ENCODE peak calls at places on chromosomes 6 and 20, in nine cellular contexts. S is HCT116, W is OCI-LY7, K is hepatocyte, D is GM23338, Z is MM.1S, B is neural progenitor cell, V is PC-3, E is SK-N-SH. X is an unnamed sample.

GRCh38 chr6:144352310-144352709 is 67.2 kb downstream of the UTRN start:
- DNase-seq in S (no peak), V (no peak), D (no peak), Z (no peak), K (no peak), W (peak; percentile 70), E (no peak), B (no peak), X (no peak)

GRCh38 chr6:29631860-29632731 is 887 bp downstream of the GABBR1 start:
- DNase-seq in D (peak; percentile 72), V (peak; percentile 10), W (peak; percentile 63), B (peak; percentile 78), Z (peak; percentile 53), K (peak; percentile 78), S (no peak), E (peak; percentile 88), X (peak; percentile 58)

GRCh38 chr6:138546733-138547185 is 47.5 kb upstream of the NHSL1 start:
- DNase-seq in S (no peak), E (no peak), D (no peak), Z (no peak), W (no peak), K (peak; percentile 6), B (no peak), V (peak; percentile 13), X (peak; percentile 33)

GRCh38 chr6:149190228-149190831 is 127.2 kb upstream of the TAB2 start:
- DNase-seq in W (peak; percentile 63), K (no peak), S (no peak), E (no peak), D (peak; percentile 85), B (peak; percentile 11), V (peak; percentile 39), Z (peak; percentile 70), X (peak; percentile 5)

GRCh38 chr6:42509765-42510164 is 54.1 kb upstream of the UBR2 start:
- DNase-seq in Z (no peak), K (no peak), B (no peak), S (no peak), E (no peak), D (no peak), W (no peak), V (peak; percentile 12), X (no peak)

GRCh38 chr20:24983896-24984295 is 8.7 kb downstream of the APMAP start:
- DNase-seq in W (no peak), Z (no peak), S (no peak), B (no peak), D (no peak), K (no peak), V (no peak), E (no peak), X (no peak)

GRCh38 chr20:19081937-19082336 is 130.5 kb upstream of the SLC24A3 start:
- DNase-seq in V (no peak), Z (no peak), E (no peak), K (no peak), S (no peak), D (no peak), W (no peak), B (no peak), X (no peak)

GRCh38 chr20:32841632-32842031 is 17.1 kb upstream of the EFCAB8 start:
- DNase-seq in V (no peak), W (no peak), B (no peak), E (no peak), S (no peak), D (no peak), Z (no peak), K (no peak), X (no peak)

GRCh38 chr20:40703981-40704530 is 15.0 kb upstream of the MAFB start:
- DNase-seq in W (no peak), S (no peak), Z (no peak), V (no peak), E (no peak), B (no peak), K (no peak), D (no peak), X (no peak)

DNA sequence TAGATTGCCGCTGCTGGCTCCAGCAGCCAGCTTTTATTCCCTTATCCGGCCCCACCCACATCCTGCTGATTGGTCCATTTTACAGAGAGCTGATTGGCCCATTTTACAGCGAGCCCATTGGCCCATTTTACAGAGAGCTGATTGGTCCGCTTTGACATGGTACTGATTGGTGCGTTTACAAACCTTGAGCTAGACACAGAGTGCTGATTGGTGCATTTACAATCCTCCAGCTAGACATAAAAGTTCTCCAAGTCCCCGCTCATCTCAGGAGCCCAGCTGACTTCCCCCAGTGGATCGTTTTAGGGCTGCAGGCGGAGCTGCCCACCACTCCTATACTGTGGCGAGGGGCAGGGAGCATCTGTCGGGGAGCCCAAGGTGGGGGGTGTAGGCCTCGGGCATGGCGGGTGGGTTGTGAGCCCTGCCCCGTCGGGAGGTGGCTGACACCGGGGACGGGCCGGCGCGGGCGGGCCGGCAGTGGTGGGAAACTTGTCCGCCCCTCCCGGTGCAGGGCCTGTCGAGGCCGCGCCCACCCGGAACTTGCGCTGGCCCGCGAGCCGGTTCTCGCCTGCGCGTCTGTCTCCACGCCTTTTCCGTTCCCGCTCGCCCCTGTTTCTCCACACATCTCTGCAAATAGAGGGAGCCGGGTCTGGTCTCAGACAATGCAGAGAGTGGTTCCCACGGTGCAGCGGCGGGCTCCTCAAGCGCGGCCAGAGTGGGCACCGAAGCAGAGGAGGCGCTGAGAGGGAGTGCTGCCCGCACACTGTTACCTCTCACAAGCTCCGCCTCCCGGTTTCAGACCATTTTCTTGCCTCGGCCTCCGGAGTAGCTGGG is 86.1 kb upstream of the STMND1 start:
- DNase-seq in B (no peak), D (peak; percentile 67), S (no peak), K (peak; percentile 31), W (no peak), E (no peak), Z (no peak), V (no peak), X (no peak)
- TF ChIP-seq EZH2phosphoT487 in B (no peak), D (no peak), S (no peak), K (no peak), W (no peak), E (no peak), Z (no peak), V (no peak), X (no peak)

GRCh38 chr6:34592208-34592952 is 36.3 kb upstream of the SPDEF start:
- DNase-seq in B (no peak), K (no peak), D (no peak), E (no peak), S (no peak), V (no peak), Z (no peak), W (no peak), X (no peak)

GRCh38 chr6:34593741-34594140 is 37.6 kb upstream of the SPDEF start:
- DNase-seq in D (no peak), V (no peak), K (no peak), W (no peak), B (no peak), S (no peak), Z (no peak), E (no peak), X (no peak)

GRCh38 chr6:34597605-34598353 is 41.6 kb upstream of the SPDEF start:
- DNase-seq in V (peak; percentile 55), B (no peak), S (no peak), K (no peak), Z (no peak), E (no peak), D (no peak), W (no peak), X (no peak)

GRCh38 chr6:34596798-34597197 is 40.7 kb upstream of the SPDEF start:
- DNase-seq in W (no peak), S (no peak), K (no peak), Z (no peak), D (no peak), V (no peak), B (no peak), E (no peak), X (no peak)

DNA sequence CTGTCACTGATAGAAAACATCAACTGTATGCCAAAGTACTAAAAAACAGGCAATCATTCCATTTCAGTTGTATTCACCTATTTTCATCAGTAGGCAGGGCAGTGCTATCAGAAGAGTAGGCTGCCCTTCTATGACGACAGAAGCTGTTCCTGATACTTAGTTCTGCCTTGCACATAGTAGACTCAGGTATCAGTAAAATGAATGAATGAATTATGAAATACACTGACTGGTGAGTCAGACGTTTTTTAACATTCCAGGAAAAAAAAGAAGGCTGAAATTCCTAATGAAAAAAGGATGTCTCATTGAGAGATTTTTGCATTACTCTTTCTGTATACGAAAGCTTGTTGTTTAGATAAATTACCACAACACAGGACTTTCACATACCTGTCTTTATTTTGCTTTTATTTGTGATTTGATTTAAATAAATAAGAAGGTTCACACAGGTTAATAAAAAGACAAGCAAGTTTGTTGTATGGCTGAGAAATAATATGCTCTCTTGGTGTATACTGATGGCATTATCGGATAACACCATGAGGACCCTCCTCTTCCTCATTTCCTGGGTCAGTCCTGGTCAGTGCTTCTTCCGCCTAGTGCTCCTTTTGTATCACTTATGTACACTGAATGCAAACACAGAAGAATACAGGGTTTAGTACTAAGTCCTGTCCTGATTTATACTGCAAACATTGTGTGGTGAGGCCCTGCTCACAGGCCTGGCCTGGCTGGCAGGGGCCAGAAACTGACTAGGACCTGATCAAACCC is 39.4 kb upstream of the SPDEF start:
- DNase-seq in K (no peak), S (no peak), B (no peak), W (no peak), D (no peak), Z (no peak), E (no peak), V (peak; percentile 76), X (peak; percentile 61)
- H3K27ac ChIP-seq in K (no peak overlapping the region), S (no peak overlapping the region), B (no peak overlapping the region), W (no peak overlapping the region), D (no peak overlapping the region), Z (no peak overlapping the region), E (peak overlapping the region; percentile 8), V (no peak overlapping the region), X (no peak overlapping the region)

GRCh38 chr20:44019638-44020335 is 105.1 kb downstream of the TOX2 start:
- DNase-seq in V (peak; percentile 45), B (peak; percentile 23), E (no peak), W (no peak), S (no peak), Z (peak; percentile 16), D (no peak), K (no peak), X (peak; percentile 40)
- TF ChIP-seq EZH2phosphoT487 in V (no peak), B (no peak), E (no peak), W (no peak), S (no peak), Z (no peak), D (no peak), K (no peak), X (no peak)

GRCh38 chr6:168217880-168218537 is 101.6 kb downstream of the DACT2 start:
- DNase-seq in E (no peak), W (no peak), Z (no peak), V (no peak), D (no peak), K (no peak), B (no peak), S (no peak), X (no peak)

GRCh38 chr6:168221497-168222079 is 98.0 kb downstream of the DACT2 start:
- DNase-seq in V (no peak), B (no peak), W (no peak), E (no peak), S (no peak), Z (no peak), K (no peak), D (no peak), X (no peak)

GRCh38 chr6:168219167-168219566 is 100.4 kb downstream of the DACT2 start:
- DNase-seq in E (no peak), S (no peak), Z (no peak), V (no peak), K (no peak), W (no peak), B (no peak), D (no peak), X (peak; percentile 50)

GRCh38 chr6:168221000-168221399 is 98.6 kb downstream of the DACT2 start:
- DNase-seq in W (peak; percentile 3), V (no peak), Z (peak; percentile 57), B (no peak), D (no peak), S (no peak), K (no peak), E (no peak), X (no peak)

GRCh38 chr6:168219804-168220203 is 99.8 kb downstream of the DACT2 start:
- DNase-seq in W (no peak), V (no peak), E (no peak), D (no peak), Z (no peak), B (no peak), S (no peak), K (no peak), X (no peak)
- H3K27ac ChIP-seq in W (no peak overlapping the region), V (no peak overlapping the region), E (no peak overlapping the region), D (no peak overlapping the region), Z (no peak overlapping the region), B (no peak overlapping the region), S (no peak overlapping the region), K (no peak overlapping the region), X (no peak overlapping the region)

X was measured in GM23248.